ENCODE peak calls at places on chromosomes 11 and 22, in seven cellular contexts. G is HFFc6; J is stimulated activated CD4-positive, alpha-beta T cell treated with anti-CD3 and anti-CD28 coated beads, Interleukin-15, amount 100 ng/mL, for 48 hours; Y is neural crest cell; I is activated CD4-positive, CD25-positive, alpha-beta regulatory T cell treated with anti-CD3 and anti-CD28 coated beads, Interleukin-2, amount 50 U/mL, for 16 hours; P is NCI-H345; H is cardiac muscle cell. K is an unnamed sample.

GRCh38 chr22:19174106-19175025 is 4.2 kb downstream of the SLC25A1 start:
- DNase-seq in I (no peak), Y (no peak), P (no peak), J (no peak), G (peak), H (peak), K (no peak)

GRCh38 chr11:46381836-46382643 is 571 bp downstream of the MDK start:
- DNase-seq in J (no peak), Y (no peak), I (no peak), P (peak), G (no peak), H (peak), K (no peak)

GRCh38 chr11:103586756-103587155 is 449.7 kb upstream of the DDI1 start:
- DNase-seq in I (no peak), J (no peak), Y (no peak), P (no peak), G (no peak), H (no peak), K (no peak)

GRCh38 chr11:134478176-134478575 is 66.1 kb upstream of the B3GAT1 start:
- DNase-seq in H (no peak), Y (no peak), I (no peak), G (no peak), P (no peak), J (no peak), K (no peak)

GRCh38 chr11:134626032-134626431 is 214.0 kb upstream of the B3GAT1 start:
- DNase-seq in P (no peak), G (no peak), J (no peak), H (no peak), I (no peak), Y (no peak), K (no peak)

GRCh38 chr11:14750911-14751310 is 107.3 kb downstream of the PDE3B start:
- DNase-seq in J (no peak), I (no peak), P (no peak), Y (no peak), H (no peak), G (no peak), K (no peak)

GRCh38 chr11:43419460-43419859 is 60.7 kb downstream of the TTC17 start:
- DNase-seq in H (peak), P (peak), J (peak), I (no peak), G (peak), Y (peak), K (peak)

GRCh38 chr11:103842191-103842590 is 194.2 kb upstream of the DDI1 start:
- DNase-seq in H (peak), Y (no peak), P (no peak), J (no peak), G (no peak), I (no peak), K (no peak)

GRCh38 chr11:95750101-95750500 is 39.5 kb downstream of the FAM76B start:
- DNase-seq in P (no peak), J (no peak), Y (no peak), G (no peak), I (no peak), H (no peak), K (no peak)

GRCh38 chr11:6655020-6655789 is 404 bp downstream of the DCHS1 start:
- DNase-seq in P (peak), H (peak), Y (no peak), J (no peak), G (no peak), I (no peak), K (no peak)

GRCh38 chr22:46029574-46030200 is 52.7 kb upstream of the WNT7B start:
- DNase-seq in H (no peak), J (no peak), P (no peak), I (no peak), Y (no peak), G (no peak), K (no peak)

GRCh38 chr11:73980001-73980960 is 2.4 kb downstream of the UCP2 start:
- DNase-seq in P (peak), J (peak), H (no peak), G (no peak), I (peak), Y (no peak), K (peak)